ENCODE peak calls at places on chromosomes 5 and 9, in four cellular contexts. F, K, Q and C are unnamed samples. For H3K9me3, the result is how much of the 10 kb centered on the place peaks cover.

GRCh38 chr9:32378496-32378895 is 5.9 kb upstream of the ACO1 start:
- DNase-seq in K (no peak), F (no peak), Q (peak), C (no peak)

GRCh38 chr5:95727764-95728191 is 3.4 kb upstream of the RHOBTB3 start:
- DNase-seq in K (no peak), F (no peak), Q (no peak), C (no peak)

GRCh38 chr9:135302329-135303279 is 177.0 kb upstream of the PPP1R26 start:
- DNase-seq in Q (peak), F (no peak), K (no peak), C (no peak)

GRCh38 chr5:1997640-1998347 is 115.1 kb upstream of the IRX4 start:
- DNase-seq in K (no peak), F (no peak), Q (no peak), C (no peak)

GRCh38 chr9:96020300-96020821 is 144.9 kb downstream of the ERCC6L2 start:
- DNase-seq in K (no peak), Q (no peak), F (no peak), C (no peak)

GRCh38 chr5:132012385-132013005 is 1.0 kb upstream of the ACSL6 start:
- DNase-seq in Q (peak), K (peak), F (peak), C (no peak)

GRCh38 chr5:43038523-43038989 is 1.6 kb downstream of the ANXA2R start:
- DNase-seq in Q (no peak), F (no peak), K (no peak), C (no peak)

GRCh38 chr5:69431424-69432303 is 16.7 kb downstream of the MARVELD2 start:
- DNase-seq in F (no peak), K (no peak), Q (no peak), C (no peak)

GRCh38 chr9:126516936-126517750 is 96.6 kb upstream of the LMX1B start:
- DNase-seq in K (peak), F (no peak), Q (peak), C (no peak)

GRCh38 chr5:76041863-76042262 is 41.3 kb upstream of the SV2C start:
- DNase-seq in F (no peak), Q (no peak), K (no peak), C (no peak)

GRCh38 chr9:123960965-123961364 is 31.0 kb upstream of the DENND1A start:
- DNase-seq in Q (no peak), F (no peak), K (no peak), C (no peak)

GRCh38 chr5:172525633-172526360 is 71.5 kb upstream of the SH3PXD2B start:
- DNase-seq in Q (no peak), K (no peak), F (no peak), C (no peak)

GRCh38 chr5:82440041-82440440 is 161.9 kb upstream of the RPS23 start:
- DNase-seq in Q (no peak), K (no peak), F (no peak), C (no peak)

GRCh38 chr9:13412323-13412722 is 132.8 kb upstream of the MPDZ start:
- DNase-seq in Q (no peak), K (no peak), F (no peak), C (no peak)

GRCh38 chr9:133727277-133727875 is 10.8 kb downstream of the SARDH start:
- DNase-seq in K (no peak), Q (peak), F (no peak), C (no peak)

GRCh38 chr5:134738963-134739661 is 764 bp downstream of the CAMLG start:
- DNase-seq in F (no peak), Q (peak), K (no peak), C (no peak)

GRCh38 chr9:34437006-34437925 is 21.1 kb downstream of the FAM219A start:
- DNase-seq in F (peak), Q (peak), K (no peak), C (peak)

GRCh38 chr5:142974449-142974848 is 204.3 kb downstream of the ARHGAP26 start:
- DNase-seq in F (no peak), K (no peak), Q (peak), C (no peak)

GRCh38 chr5:139638090-139638735 is 9.9 kb upstream of the CXXC5 start:
- DNase-seq in Q (peak), K (peak), F (peak), C (no peak)

GRCh38 chr9:650362-650761 is 191.1 kb upstream of the DMRT1 start:
- DNase-seq in F (no peak), Q (no peak), K (no peak), C (no peak)

GRCh38 chr9:89408628-89409101 is 89.2 kb downstream of the SEMA4D start:
- DNase-seq in F (no peak), Q (peak), K (no peak), C (peak)

GRCh38 chr5:132777209-132778069 is at the start of gene SEPTIN8:
- DNase-seq in F (peak), K (peak), Q (peak), C (no peak)

GRCh38 chr5:60843693-60844428 is at the start of gene ELOVL7:
- DNase-seq in F (peak), Q (peak), K (peak), C (no peak)

GRCh38 chr5:93017854-93018253 is 563.2 kb downstream of the NR2F1-AS1 start:
- DNase-seq in K (no peak), F (no peak), Q (no peak), C (no peak)

GRCh38 chr9:125189011-125189360 is 617 bp downstream of the PPP6C start:
- DNase-seq in K (peak), F (peak), Q (peak), C (peak)

GRCh38 chr9:17521456-17521855 is 57.4 kb upstream of the SH3GL2 start:
- DNase-seq in F (no peak), Q (no peak), K (no peak), C (no peak)

GRCh38 chr5:75567710-75568109 is 43.5 kb upstream of the ANKDD1B start:
- DNase-seq in F (no peak), K (no peak), Q (no peak), C (no peak)

GRCh38 chr5:160315968-160316367 is 3.6 kb upstream of the CCNJL start:
- DNase-seq in Q (no peak), F (peak), K (no peak), C (no peak)

GRCh38 chr9:109722007-109722406 is 58.0 kb upstream of the PALM2AKAP2 start:
- DNase-seq in F (no peak), K (no peak), Q (no peak), C (no peak)

GRCh38 chr9:108991479-108991878 is 21.8 kb downstream of the CTNNAL1 start:
- DNase-seq in F (peak), Q (no peak), K (no peak), C (no peak)

DNA sequence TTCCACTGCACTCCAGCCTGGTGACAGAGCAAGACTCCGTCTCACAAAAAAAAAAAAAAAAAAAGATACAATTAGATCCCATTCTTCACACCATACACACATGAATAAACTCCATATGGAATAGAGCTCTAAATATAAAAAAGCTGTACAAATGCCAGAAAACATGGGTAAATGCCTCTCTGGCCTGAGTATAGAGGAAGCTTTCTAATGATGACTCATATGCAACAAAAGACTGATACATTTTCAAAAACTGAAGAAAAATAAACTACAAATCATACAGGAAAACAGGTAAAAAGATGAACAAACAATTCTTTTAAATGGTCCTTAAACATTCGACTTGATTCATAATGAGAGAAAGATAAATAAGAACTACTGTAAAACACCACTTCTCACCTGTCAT is 8.6 kb downstream of the ZFP62 start:
- DNase-seq in F (no peak), K (no peak), Q (no peak), C (no peak)
- H3K9me3 ChIP-seq in F (under half), K (under half), Q (under half), C (under half)

GRCh38 chr5:73384861-73385260 is 63.7 kb downstream of the FOXD1 start:
- DNase-seq in F (no peak), K (no peak), Q (no peak), C (no peak)
- H3K9me3 ChIP-seq in F (under half), K (under half), Q (under half), C (under half)

GRCh38 chr5:150895431-150896428 is 9.1 kb downstream of the ZNF300 start:
- DNase-seq in Q (no peak), F (no peak), K (no peak), C (no peak)
- H3K9me3 ChIP-seq in Q (half or more), F (half or more), K (half or more), C (under half)

DNA sequence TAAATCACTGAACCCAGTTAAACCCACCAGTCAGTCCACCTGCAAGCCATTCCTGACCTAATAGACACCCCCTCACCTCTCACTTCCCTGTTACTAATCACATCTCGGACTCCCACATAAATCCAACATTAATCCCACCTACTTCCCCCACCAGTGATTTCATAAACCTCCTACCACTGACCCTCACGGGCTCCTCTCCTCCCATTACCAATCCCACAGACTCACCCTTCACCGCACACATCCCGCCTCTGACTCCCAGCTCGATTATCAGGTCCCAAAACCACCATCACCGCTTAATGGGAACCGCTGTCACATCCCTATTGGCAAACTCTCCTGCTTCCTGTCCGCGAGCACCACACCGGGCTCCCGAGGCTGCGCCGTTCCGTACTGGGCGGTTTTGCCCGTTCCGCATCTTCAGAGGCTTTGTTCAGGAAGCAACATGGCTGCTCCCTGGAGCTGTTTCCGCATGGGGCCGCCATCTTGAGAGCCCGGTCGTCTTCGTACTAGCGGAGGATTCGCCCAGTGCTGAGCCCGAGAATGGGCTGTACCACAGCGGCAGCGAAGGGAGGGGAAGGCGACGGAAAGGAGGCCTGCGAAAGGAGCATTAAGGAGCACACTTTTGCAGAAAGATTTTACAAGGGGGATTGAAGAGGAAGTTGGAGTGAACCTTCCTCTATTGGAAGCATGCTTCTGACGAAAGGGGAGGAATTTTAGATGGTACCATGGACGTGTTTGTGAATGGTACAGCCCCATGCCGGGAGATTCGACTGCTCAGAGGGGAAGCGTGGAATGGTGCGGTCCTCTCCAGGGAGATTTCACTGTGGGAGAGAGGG is at the start of gene ZNF300:
- DNase-seq in K (peak), F (peak), Q (peak), C (no peak)
- H3K9me3 ChIP-seq in K (half or more), F (half or more), Q (under half), C (under half)

GRCh38 chr5:141374627-141375026 is 936 bp downstream of the PCDHGA6 start:
- DNase-seq in K (no peak), F (no peak), Q (no peak), C (no peak)
- H3K9me3 ChIP-seq in K (half or more), F (half or more), Q (under half), C (under half)

GRCh38 chr5:178982941-178983340 is 12.2 kb downstream of the GRM6 start:
- DNase-seq in F (no peak), Q (peak), K (no peak), C (no peak)
- H3K9me3 ChIP-seq in F (half or more), Q (under half), K (half or more), C (under half)

DNA sequence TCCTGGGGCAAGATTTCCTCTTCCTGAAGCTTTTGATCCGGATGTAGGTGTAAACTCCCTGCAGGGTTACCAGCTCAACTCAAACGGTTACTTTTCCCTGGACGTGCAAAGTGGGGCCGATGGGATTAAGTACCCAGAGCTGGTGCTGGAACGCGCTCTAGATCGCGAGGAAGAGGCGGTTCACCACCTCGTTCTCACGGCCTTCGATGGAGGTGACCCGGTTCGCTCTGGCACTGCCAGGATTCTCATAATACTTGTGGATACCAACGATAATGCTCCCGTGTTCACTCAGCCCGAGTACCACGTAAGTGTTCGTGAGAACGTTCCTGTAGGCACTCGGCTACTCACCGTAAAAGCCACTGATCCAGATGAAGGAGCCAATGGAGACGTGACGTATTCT is 820 bp downstream of the PCDHGA4 start:
- DNase-seq in F (no peak), K (no peak), Q (no peak), C (no peak)
- H3K9me3 ChIP-seq in F (half or more), K (half or more), Q (under half), C (under half)